ENCODE peak calls at places on chromosomes 13 and 19, in four cellular contexts. W is cardiac muscle cell; G is naive thymus-derived CD4-positive, alpha-beta T cell; J is aorta. U is an unnamed sample. For H3K36me3 and H3K4me1, the result is how much of the 10 kb centered on the place peaks cover.

GRCh38 chr19:50482886-50483285 is 6.2 kb upstream of the GARIN5A start:
- DNase-seq in G (no peak), J (no peak), W (no peak), U (no peak)

GRCh38 chr13:71865858-71866172 is 1.2 kb downstream of the DACH1 start:
- DNase-seq in W (peak), G (no peak), J (no peak), U (no peak)

GRCh38 chr19:19263886-19264487 is 9.1 kb downstream of the TM6SF2 start:
- DNase-seq in G (no peak), W (no peak), J (no peak), U (no peak)

GRCh38 chr13:52459668-52460067 is 4.4 kb downstream of the CKAP2 start:
- DNase-seq in W (peak), J (no peak), G (no peak), U (no peak)

GRCh38 chr19:19488041-19488874 is 27.1 kb downstream of the TSSK6 start:
- DNase-seq in W (peak), G (no peak), J (no peak), U (no peak)

GRCh38 chr13:112969692-112970338 is 801 bp downstream of the MCF2L start:
- DNase-seq in J (no peak), W (no peak), G (no peak), U (no peak)

GRCh38 chr13:112688560-112689497 is 1.0 kb upstream of the ATP11A start:
- DNase-seq in G (peak), W (no peak), J (peak), U (no peak)

GRCh38 chr19:35073941-35074340 is 32.4 kb downstream of the HPN start:
- DNase-seq in G (no peak), J (no peak), W (no peak), U (no peak)

GRCh38 chr19:50826492-50827240 is 3.1 kb upstream of the KLK1 start:
- DNase-seq in W (no peak), J (no peak), G (no peak), U (no peak)

GRCh38 chr13:69324109-69324886 is 783.3 kb upstream of the ATXN8OS start:
- DNase-seq in G (no peak), J (no peak), W (no peak), U (no peak)

GRCh38 chr19:47779524-47780214 is 1.2 kb downstream of the SELENOW start:
- DNase-seq in W (no peak), J (peak), G (no peak), U (no peak)

GRCh38 chr13:79870123-79870522 is 389.2 kb downstream of the NDFIP2 start:
- DNase-seq in G (no peak), W (peak), J (no peak), U (no peak)

GRCh38 chr13:29435125-29435911 is 160.2 kb downstream of the SLC7A1 start:
- DNase-seq in W (peak), G (no peak), J (no peak), U (no peak)

GRCh38 chr19:45032421-45032820 is 6.4 kb upstream of the CLASRP start:
- DNase-seq in J (no peak), W (no peak), G (no peak), U (no peak)

GRCh38 chr19:45187421-45188100 is 9.0 kb downstream of the BLOC1S3 start:
- DNase-seq in J (no peak), G (peak), W (no peak), U (no peak)

GRCh38 chr13:33369073-33369472 is 83.5 kb upstream of the STARD13 start:
- DNase-seq in J (no peak), W (no peak), G (no peak), U (no peak)

GRCh38 chr19:41352609-41353465 is 885 bp downstream of the TGFB1 start:
- DNase-seq in J (peak), G (peak), W (peak), U (no peak)
- H3K36me3 ChIP-seq in J (under half), G (under half), W (under half), U (under half)

GRCh38 chr19:16343156-16343555 is 18.5 kb downstream of the KLF2 start:
- DNase-seq in W (no peak), G (no peak), J (no peak), U (no peak)
- H3K4me1 ChIP-seq in W (under half), G (under half), J (under half), U (under half)

GRCh38 chr19:38721496-38721895 is 22.8 kb downstream of the CAPN12 start:
- DNase-seq in J (no peak), W (no peak), G (no peak), U (no peak)
- H3K36me3 ChIP-seq in J (under half), W (half or more), G (under half), U (half or more)

DNA sequence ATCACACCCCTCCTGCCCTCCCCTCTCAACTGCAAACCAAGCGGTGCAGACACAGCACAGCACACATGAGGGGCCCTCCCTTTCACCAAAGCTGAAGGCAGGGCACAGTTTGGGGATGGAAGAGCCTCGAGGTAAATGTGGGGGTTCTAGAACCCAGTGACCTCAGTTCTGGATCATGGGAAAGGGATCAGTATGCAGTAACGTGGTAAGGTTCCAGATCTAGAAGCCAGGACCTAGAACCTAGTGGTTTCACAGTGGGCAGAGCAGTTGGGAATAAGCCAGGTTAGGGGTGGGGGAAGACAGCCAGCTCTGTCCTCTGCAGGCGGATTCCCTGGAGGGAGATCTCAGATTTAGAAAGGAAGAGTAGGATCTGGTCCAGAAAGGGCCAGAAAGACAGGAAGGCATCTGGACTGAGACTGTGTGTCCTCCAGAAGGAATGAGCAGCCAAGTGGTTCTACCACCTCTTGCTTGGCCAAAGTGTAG is 3.1 kb downstream of the FTL start:
- DNase-seq in G (no peak), W (peak), J (no peak), U (no peak)
- H3K4me1 ChIP-seq in G (under half), W (under half), J (under half), U (under half)

GRCh38 chr19:10328558-10329429 is 4.5 kb downstream of the RAVER1 start:
- DNase-seq in J (no peak), G (no peak), W (no peak), U (no peak)
- H3K36me3 ChIP-seq in J (under half), G (under half), W (under half), U (under half)

GRCh38 chr19:4511300-4512054 is 6.8 kb downstream of the PLIN4 start:
- DNase-seq in G (no peak), J (no peak), W (no peak), U (no peak)
- H3K4me1 ChIP-seq in G (under half), J (under half), W (under half), U (under half)

U was measured in iPS DF 6.9.